ENCODE peak calls at places on chromosome 4, in four cellular contexts. L is heart left ventricle, B is mesenchymal stem cell, J is cardiac muscle cell. E is an unnamed sample.
A peak's percentile ranks its signal among the peaks of the same experiment; 100 is the strongest.

GRCh38 chr4:78691333-78691732 is 84.8 kb upstream of the BMP2K start:
- DNase-seq in L (no peak), B (no peak), J (no peak), E (no peak)

GRCh38 chr4:23382880-23383279 is 507.0 kb downstream of the PPARGC1A start:
- DNase-seq in L (no peak), B (peak; percentile 75), J (no peak), E (no peak)

GRCh38 chr4:187304131-187304530 is 580.5 kb upstream of the FAT1 start:
- DNase-seq in L (no peak), B (no peak), J (no peak), E (no peak)

GRCh38 chr4:103853627-103854026 is 133.8 kb upstream of the TACR3 start:
- DNase-seq in L (no peak), B (no peak), J (no peak), E (no peak)

GRCh38 chr4:106809083-106809482 is 227.0 kb downstream of the DKK2 start:
- DNase-seq in L (no peak), B (peak; percentile 65), J (peak; percentile 26), E (no peak)

GRCh38 chr4:105471566-105472176 is 2.2 kb downstream of the PPA2 start:
- DNase-seq in L (no peak), B (peak; percentile 83), J (peak; percentile 73), E (peak; percentile 82)

GRCh38 chr4:124745988-124746801 is 33.7 kb upstream of the ANKRD50 start:
- DNase-seq in L (no peak), B (peak; percentile 10), J (peak; percentile 40), E (no peak)

GRCh38 chr4:78650106-78651021 is 98.8 kb downstream of the ANXA3 start:
- DNase-seq in L (no peak), B (peak; percentile 92), J (peak; percentile 7), E (no peak)

GRCh38 chr4:54400802-54401201 is 171.7 kb downstream of the PDGFRA start:
- DNase-seq in L (no peak), B (peak; percentile 91), J (no peak), E (no peak)

GRCh38 chr4:11039494-11040142 is 355.1 kb upstream of the CLNK start:
- DNase-seq in L (no peak), B (no peak), J (no peak), E (no peak)

GRCh38 chr4:23728393-23728792 is 161.5 kb downstream of the PPARGC1A start:
- DNase-seq in L (no peak), B (peak; percentile 89), J (no peak), E (no peak)

GRCh38 chr4:25879991-25880641 is 17.3 kb upstream of the SEL1L3 start:
- DNase-seq in L (no peak), B (no peak), J (no peak), E (no peak)

GRCh38 chr4:71663780-71664179 is 120.1 kb downstream of the GC start:
- DNase-seq in L (no peak), B (no peak), J (no peak), E (no peak)

GRCh38 chr4:61638600-61638999 is 438.5 kb downstream of the ADGRL3 start:
- DNase-seq in L (no peak), B (peak; percentile 86), J (no peak), E (no peak)

GRCh38 chr4:128322311-128322710 is 34.7 kb upstream of the PGRMC2 start:
- DNase-seq in L (no peak), B (peak; percentile 24), J (no peak), E (no peak)

GRCh38 chr4:159227378-159227777 is 124.5 kb downstream of the RAPGEF2 start:
- DNase-seq in L (no peak), B (peak; percentile 54), J (no peak), E (no peak)

GRCh38 chr4:99655315-99656081 is 2.1 kb downstream of the C4orf54 start:
- DNase-seq in L (peak; percentile 58), B (peak; percentile 8), J (no peak), E (peak; percentile 90)

GRCh38 chr4:144209491-144209890 is 69.0 kb upstream of the GYPA start:
- DNase-seq in L (no peak), B (no peak), J (no peak), E (no peak)

GRCh38 chr4:169068423-169068822 is 58.4 kb upstream of the CBR4 start:
- DNase-seq in L (no peak), B (no peak), J (no peak), E (no peak)

GRCh38 chr4:15158410-15159091 is 156.3 kb downstream of the CPEB2 start:
- DNase-seq in L (no peak), B (no peak), J (no peak), E (no peak)

GRCh38 chr4:77010841-77011354 is 61.3 kb downstream of the SEPTIN11 start:
- DNase-seq in L (no peak), B (peak; percentile 91), J (no peak), E (no peak)

GRCh38 chr4:110122201-110122600 is 76.2 kb downstream of the ELOVL6 start:
- DNase-seq in L (no peak), B (no peak), J (no peak), E (no peak)

GRCh38 chr4:76562851-76563803 is 128.1 kb downstream of the SHROOM3 start:
- DNase-seq in L (no peak), B (no peak), J (no peak), E (peak; percentile 62)

GRCh38 chr4:76214269-76214628 is 625 bp upstream of the SCARB2 start:
- DNase-seq in L (no peak), B (no peak), J (no peak), E (no peak)

GRCh38 chr4:87304659-87305277 is 17.9 kb downstream of the HSD17B13 start:
- DNase-seq in L (no peak), B (peak; percentile 17), J (no peak), E (no peak)

GRCh38 chr4:94507708-94508107 is 56.0 kb downstream of the PDLIM5 start:
- DNase-seq in L (no peak), B (peak; percentile 92), J (peak; percentile 30), E (peak; percentile 34)

GRCh38 chr4:10554694-10555093 is 97.5 kb upstream of the ZNF518B start:
- DNase-seq in L (no peak), B (peak; percentile 71), J (peak; percentile 69), E (peak; percentile 80)

GRCh38 chr4:183721207-183722081 is 62.4 kb downstream of the TRAPPC11 start:
- DNase-seq in L (peak; percentile 85), B (no peak), J (peak; percentile 32), E (peak; percentile 77)

GRCh38 chr4:47786958-47787370 is 50.9 kb downstream of the CORIN start:
- DNase-seq in L (no peak), B (peak; percentile 14), J (no peak), E (no peak)

GRCh38 chr4:95409750-95410149 is 139.0 kb downstream of the UNC5C start:
- DNase-seq in L (no peak), B (no peak), J (no peak), E (no peak)

GRCh38 chr4:124534133-124534532 is 178.4 kb downstream of the ANKRD50 start:
- DNase-seq in L (no peak), B (no peak), J (no peak), E (no peak)

GRCh38 chr4:120139392-120139791 is 72.7 kb upstream of the MAD2L1 start:
- DNase-seq in L (no peak), B (peak; percentile 14), J (no peak), E (no peak)

GRCh38 chr4:1478766-1479355 is 72.6 kb upstream of the NKX1-1 start:
- DNase-seq in L (no peak), B (no peak), J (no peak), E (no peak)

GRCh38 chr4:150207871-150208270 is 129.6 kb downstream of the DCLK2 start:
- DNase-seq in L (no peak), B (peak; percentile 61), J (no peak), E (no peak)

GRCh38 chr4:174058846-174059245 is 224.6 kb downstream of the FBXO8 start:
- DNase-seq in L (no peak), B (peak; percentile 76), J (no peak), E (no peak)

GRCh38 chr4:165953181-165953580 is 80.1 kb downstream of the TLL1 start:
- DNase-seq in L (no peak), B (no peak), J (no peak), E (no peak)

GRCh38 chr4:69843301-69843700 is 16.6 kb downstream of the SULT1E1 start:
- DNase-seq in L (no peak), B (no peak), J (no peak), E (no peak)
- H3K27ac ChIP-seq in L (no peak overlapping the region), B (no peak overlapping the region), J (no peak overlapping the region), E (no peak overlapping the region)

GRCh38 chr4:3660086-3660927 is 105.9 kb upstream of the ADRA2C start:
- DNase-seq in L (no peak), B (no peak), J (no peak), E (no peak)
- H3K27me3 ChIP-seq in L (peaks cover 7% of the 10 kb centered on the region), B (peaks cover 50% of the 10 kb centered on the region), J (no peaks in the 10 kb centered on the region), E (no peaks in the 10 kb centered on the region)

DNA sequence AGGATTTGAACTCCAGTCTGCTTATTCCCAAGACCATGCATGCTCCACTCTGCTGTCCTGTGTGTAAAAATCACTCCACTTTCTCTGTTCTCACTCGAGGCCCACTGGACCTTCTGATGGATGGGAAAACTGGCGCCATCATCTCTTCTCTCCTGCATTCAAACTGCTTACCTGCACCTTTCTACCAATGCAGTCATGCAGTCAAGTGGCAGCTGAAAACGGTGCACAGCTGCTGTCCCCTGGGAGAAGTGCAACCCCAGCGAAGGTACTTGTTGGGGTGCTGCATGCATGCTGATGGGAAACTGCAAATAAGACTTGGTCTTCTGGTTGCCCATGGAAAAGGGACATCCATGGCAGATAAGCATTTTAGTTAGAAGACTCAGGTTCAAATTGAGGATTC is 147.1 kb downstream of the EVC2 start:
- DNase-seq in L (no peak), B (no peak), J (no peak), E (no peak)
- H3K36me3 ChIP-seq in L (no peaks in the 10 kb centered on the region), B (peaks cover 86% of the 10 kb centered on the region), J (no peaks in the 10 kb centered on the region), E (no peaks in the 10 kb centered on the region)

GRCh38 chr4:7936963-7937362 is 2.7 kb downstream of the AFAP1 start:
- DNase-seq in L (no peak), B (no peak), J (no peak), E (no peak)
- H3K27ac ChIP-seq in L (no peak overlapping the region), B (no peak overlapping the region), J (no peak overlapping the region), E (no peak overlapping the region)

GRCh38 chr4:139625487-139625886 is 40.1 kb upstream of the MGST2 start:
- DNase-seq in L (no peak), B (no peak), J (no peak), E (no peak)
- H3K27me3 ChIP-seq in L (no peaks in the 10 kb centered on the region), B (no peaks in the 10 kb centered on the region), J (no peaks in the 10 kb centered on the region), E (no peaks in the 10 kb centered on the region)